ENCODE peak calls at places on chromosomes 12 and 14, in four cellular contexts. One of them, this sample, is unnamed.

GRCh38 chr12:89390802-89391673 is 38.7 kb upstream of the DUSP6 start:
- DNase-seq in IMR-90: peak; percentile 90
- DNase-seq in H1: no peak
- DNase-seq in H9: no peak
- DNase-seq in this sample: no peak

GRCh38 chr14:73786942-73787759 is 64.5 kb upstream of the PTGR2 start:
- DNase-seq in IMR-90: peak; percentile 35
- DNase-seq in H9: peak; percentile 56
- DNase-seq in H1: no peak
- DNase-seq in this sample: peak; percentile 61

GRCh38 chr12:22124987-22125386 is 79.0 kb downstream of the CMAS start:
- DNase-seq in H1: no peak
- DNase-seq in H9: no peak
- DNase-seq in IMR-90: no peak
- DNase-seq in this sample: no peak

GRCh38 chr12:132248439-132249157 is 80.8 kb downstream of the GALNT9 start:
- DNase-seq in H1: no peak
- DNase-seq in IMR-90: peak; percentile 36
- DNase-seq in H9: no peak
- DNase-seq in this sample: no peak

GRCh38 chr14:75399819-75400678 is 27.8 kb upstream of the JDP2 start:
- DNase-seq in H9: no peak
- DNase-seq in H1: no peak
- DNase-seq in IMR-90: no peak
- DNase-seq in this sample: peak; percentile 34

GRCh38 chr12:109695961-109696461 is 17.6 kb upstream of the FAM222A start:
- DNase-seq in H1: no peak
- DNase-seq in H9: no peak
- DNase-seq in IMR-90: no peak
- DNase-seq in this sample: no peak

GRCh38 chr14:61281186-61281676 is at the start of gene TMEM30B:
- DNase-seq in H9: peak; percentile 96
- DNase-seq in H1: peak; percentile 70
- DNase-seq in IMR-90: no peak
- DNase-seq in this sample: peak; percentile 89

GRCh38 chr12:56104815-56105476 is 587 bp downstream of the PA2G4 start:
- DNase-seq in IMR-90: no peak
- DNase-seq in H9: no peak
- DNase-seq in H1: no peak
- DNase-seq in this sample: peak; percentile 51

GRCh38 chr14:74867673-74868072 is 8.3 kb downstream of the PROX2 start:
- DNase-seq in H1: no peak
- DNase-seq in IMR-90: peak; percentile 28
- DNase-seq in H9: no peak
- DNase-seq in this sample: no peak

GRCh38 chr14:104594310-104595046 is 10.1 kb downstream of the TMEM179 start:
- DNase-seq in IMR-90: no peak
- DNase-seq in H1: no peak
- DNase-seq in H9: no peak
- DNase-seq in this sample: no peak

GRCh38 chr12:130161261-130162231 is 718 bp upstream of the FZD10 start:
- DNase-seq in H1: peak; percentile 59
- DNase-seq in H9: peak; percentile 89
- DNase-seq in IMR-90: no peak
- DNase-seq in this sample: peak; percentile 76

GRCh38 chr14:77593501-77593911 is 22.9 kb downstream of the SPTLC2 start:
- DNase-seq in H1: no peak
- DNase-seq in IMR-90: peak; percentile 60
- DNase-seq in H9: no peak
- DNase-seq in this sample: no peak

GRCh38 chr12:131250028-131250950 is 296.6 kb downstream of the ADGRD1 start:
- DNase-seq in H1: no peak
- DNase-seq in IMR-90: no peak
- DNase-seq in H9: no peak
- DNase-seq in this sample: no peak

GRCh38 chr14:80977103-80977728 is 21.8 kb downstream of the TSHR start:
- DNase-seq in IMR-90: no peak
- DNase-seq in H1: no peak
- DNase-seq in H9: no peak
- DNase-seq in this sample: peak; percentile 30

GRCh38 chr12:57489157-57489641 is 1.3 kb downstream of the MARS1 start:
- DNase-seq in H1: no peak
- DNase-seq in H9: no peak
- DNase-seq in IMR-90: peak; percentile 55
- DNase-seq in this sample: peak; percentile 39

GRCh38 chr12:64931321-64931720 is 106.9 kb downstream of the TBC1D30 start:
- DNase-seq in H1: no peak
- DNase-seq in IMR-90: no peak
- DNase-seq in H9: no peak
- DNase-seq in this sample: no peak

DNA sequence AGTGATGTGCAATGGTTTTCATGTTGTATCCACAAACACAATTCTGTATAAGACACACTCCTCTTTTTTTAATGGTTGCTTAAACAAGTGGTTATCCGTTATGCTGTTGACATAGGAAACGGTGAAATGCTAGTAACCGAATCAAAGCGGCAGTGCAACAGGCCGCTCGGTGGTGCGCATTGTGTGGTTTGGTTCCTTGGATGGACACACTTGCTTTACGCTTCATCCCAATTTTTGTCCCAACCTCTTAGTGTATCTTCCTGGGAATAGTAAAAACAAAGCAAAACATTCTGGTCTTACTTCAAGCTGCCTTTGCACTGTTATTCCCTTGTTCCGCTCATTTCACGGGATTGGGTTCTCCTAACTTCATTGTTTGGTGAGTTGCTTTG is 625 bp upstream of the PTGER2 start:
- DNase-seq in H9: no peak
- DNase-seq in H1: no peak
- DNase-seq in IMR-90: peak; percentile 44
- DNase-seq in this sample: no peak
- H3K27ac ChIP-seq in H9: no peak overlapping the region
- H3K27ac ChIP-seq in H1: no peak overlapping the region
- H3K27ac ChIP-seq in IMR-90: peak overlapping the region; percentile 86
- H3K27ac ChIP-seq in this sample: no peak overlapping the region

GRCh38 chr12:115761784-115762183 is 515.7 kb downstream of the MED13L start:
- DNase-seq in H9: no peak
- DNase-seq in IMR-90: no peak
- DNase-seq in H1: no peak
- DNase-seq in this sample: peak; percentile 10
- H4K5ac ChIP-seq in H9: no peak overlapping the region
- H4K5ac ChIP-seq in IMR-90: no peak overlapping the region
- H4K5ac ChIP-seq in H1: no peak overlapping the region
- H4K5ac ChIP-seq in this sample: no peak overlapping the region

GRCh38 chr12:62697893-62698292 is 231.3 kb downstream of the MON2 start:
- DNase-seq in H1: no peak
- DNase-seq in IMR-90: no peak
- DNase-seq in H9: no peak
- DNase-seq in this sample: no peak

GRCh38 chr12:62701492-62701891 is 233.5 kb downstream of the PPM1H start:
- DNase-seq in H1: no peak
- DNase-seq in IMR-90: no peak
- DNase-seq in H9: no peak
- DNase-seq in this sample: peak; percentile 52

GRCh38 chr12:62700091-62700490 is 233.5 kb downstream of the MON2 start:
- DNase-seq in H9: no peak
- DNase-seq in H1: no peak
- DNase-seq in IMR-90: peak; percentile 25
- DNase-seq in this sample: no peak

GRCh38 chr12:62695696-62696095 is 229.1 kb downstream of the MON2 start:
- DNase-seq in H1: no peak
- DNase-seq in H9: no peak
- DNase-seq in IMR-90: no peak
- DNase-seq in this sample: peak; percentile 88

GRCh38 chr12:62698701-62699101 is 232.1 kb downstream of the MON2 start:
- DNase-seq in H1: no peak
- DNase-seq in H9: no peak
- DNase-seq in IMR-90: peak; percentile 73
- DNase-seq in this sample: no peak
- H3K27ac ChIP-seq in H1: no peak overlapping the region
- H3K27ac ChIP-seq in H9: no peak overlapping the region
- H3K27ac ChIP-seq in IMR-90: no peak overlapping the region
- H3K27ac ChIP-seq in this sample: no peak overlapping the region

GRCh38 chr12:127623362-127623761 is 643.6 kb upstream of the TMEM132C start:
- DNase-seq in H1: no peak
- DNase-seq in H9: no peak
- DNase-seq in IMR-90: no peak
- DNase-seq in this sample: no peak

GRCh38 chr12:127621366-127621765 is 645.6 kb upstream of the TMEM132C start:
- DNase-seq in IMR-90: no peak
- DNase-seq in H9: no peak
- DNase-seq in H1: no peak
- DNase-seq in this sample: peak; percentile 42

GRCh38 chr12:127620956-127621355 is 646.0 kb upstream of the TMEM132C start:
- DNase-seq in IMR-90: no peak
- DNase-seq in H9: no peak
- DNase-seq in H1: no peak
- DNase-seq in this sample: peak; percentile 19

GRCh38 chr12:127625372-127625771 is 641.6 kb upstream of the TMEM132C start:
- DNase-seq in H1: no peak
- DNase-seq in H9: no peak
- DNase-seq in IMR-90: no peak
- DNase-seq in this sample: no peak

GRCh38 chr12:127619869-127620769 is 646.9 kb upstream of the TMEM132C start:
- DNase-seq in H1: no peak
- DNase-seq in IMR-90: no peak
- DNase-seq in H9: no peak
- DNase-seq in this sample: peak; percentile 58
- H4K5ac ChIP-seq in H1: no peak overlapping the region
- H4K5ac ChIP-seq in IMR-90: no peak overlapping the region
- H4K5ac ChIP-seq in H9: no peak overlapping the region
- H4K5ac ChIP-seq in this sample: no peak overlapping the region

DNA sequence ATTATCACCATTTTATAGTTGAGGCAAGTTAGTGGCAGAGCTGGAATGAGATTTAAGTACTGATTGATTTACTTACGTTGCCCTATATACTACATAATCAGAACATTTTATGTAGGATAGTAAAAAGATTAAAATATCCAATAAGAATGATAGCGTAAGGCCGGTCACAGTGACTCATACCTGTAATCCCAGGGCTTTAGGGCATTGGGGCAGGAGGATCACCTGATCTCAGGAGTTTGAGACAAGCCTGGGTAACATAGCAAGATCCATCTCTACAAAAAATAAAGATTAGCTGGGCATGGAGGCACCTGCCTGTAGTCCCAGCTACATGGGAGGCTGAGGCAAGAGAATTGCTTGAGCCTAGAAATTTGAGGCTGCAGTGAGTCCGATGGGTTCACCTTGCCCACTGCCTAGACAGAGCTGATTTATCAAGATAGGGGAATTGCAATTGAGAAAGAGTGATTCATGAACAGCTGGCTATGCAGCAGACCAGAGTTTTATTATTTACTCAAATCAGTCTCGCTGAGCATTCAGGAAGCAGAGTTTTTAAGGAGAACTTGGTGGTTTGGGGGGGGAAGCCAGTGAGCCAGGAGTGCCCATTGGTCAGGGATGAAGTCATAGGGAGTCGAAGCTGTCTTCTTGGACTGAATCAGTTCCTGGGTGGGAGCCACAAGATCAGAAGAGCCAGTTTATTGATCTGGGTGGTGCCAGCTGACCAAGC is 24.7 kb upstream of the SGPP1 start:
- DNase-seq in H1: no peak
- DNase-seq in H9: no peak
- DNase-seq in IMR-90: peak; percentile 58
- DNase-seq in this sample: no peak
- H3K27ac ChIP-seq in H1: no peak overlapping the region
- H3K27ac ChIP-seq in H9: no peak overlapping the region
- H3K27ac ChIP-seq in IMR-90: no peak overlapping the region
- H3K27ac ChIP-seq in this sample: no peak overlapping the region

DNA sequence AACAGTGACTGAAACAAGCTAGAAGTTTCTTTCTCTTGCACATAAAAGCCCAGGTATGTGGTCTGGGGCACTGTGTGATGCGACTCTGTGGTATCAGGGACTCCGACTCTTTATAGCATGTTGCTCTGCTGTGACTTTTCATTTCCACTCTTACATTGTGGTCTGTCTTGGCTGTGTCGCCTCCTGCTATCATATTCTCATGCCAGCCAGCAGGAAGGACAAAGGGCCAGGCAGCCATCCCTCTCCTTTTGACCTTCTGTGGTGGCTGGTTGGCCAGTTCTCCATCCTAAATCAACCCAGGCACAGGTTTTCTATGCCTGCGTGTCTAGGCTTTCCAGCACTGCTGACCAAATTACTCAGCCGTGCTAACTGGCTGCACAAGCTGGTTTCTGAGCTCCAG is 8.0 kb downstream of the ACAD10 start:
- DNase-seq in H9: no peak
- DNase-seq in IMR-90: no peak
- DNase-seq in H1: no peak
- DNase-seq in this sample: no peak
- H4K5ac ChIP-seq in H9: no peak overlapping the region
- H4K5ac ChIP-seq in IMR-90: no peak overlapping the region
- H4K5ac ChIP-seq in H1: no peak overlapping the region
- H4K5ac ChIP-seq in this sample: no peak overlapping the region

GRCh38 chr12:3045989-3046388 is 31.2 kb upstream of the TSPAN9 start:
- DNase-seq in H1: no peak
- DNase-seq in IMR-90: no peak
- DNase-seq in H9: no peak
- DNase-seq in this sample: no peak
- H3K27ac ChIP-seq in H1: no peak overlapping the region
- H3K27ac ChIP-seq in IMR-90: no peak overlapping the region
- H3K27ac ChIP-seq in H9: no peak overlapping the region
- H3K27ac ChIP-seq in this sample: no peak overlapping the region

DNA sequence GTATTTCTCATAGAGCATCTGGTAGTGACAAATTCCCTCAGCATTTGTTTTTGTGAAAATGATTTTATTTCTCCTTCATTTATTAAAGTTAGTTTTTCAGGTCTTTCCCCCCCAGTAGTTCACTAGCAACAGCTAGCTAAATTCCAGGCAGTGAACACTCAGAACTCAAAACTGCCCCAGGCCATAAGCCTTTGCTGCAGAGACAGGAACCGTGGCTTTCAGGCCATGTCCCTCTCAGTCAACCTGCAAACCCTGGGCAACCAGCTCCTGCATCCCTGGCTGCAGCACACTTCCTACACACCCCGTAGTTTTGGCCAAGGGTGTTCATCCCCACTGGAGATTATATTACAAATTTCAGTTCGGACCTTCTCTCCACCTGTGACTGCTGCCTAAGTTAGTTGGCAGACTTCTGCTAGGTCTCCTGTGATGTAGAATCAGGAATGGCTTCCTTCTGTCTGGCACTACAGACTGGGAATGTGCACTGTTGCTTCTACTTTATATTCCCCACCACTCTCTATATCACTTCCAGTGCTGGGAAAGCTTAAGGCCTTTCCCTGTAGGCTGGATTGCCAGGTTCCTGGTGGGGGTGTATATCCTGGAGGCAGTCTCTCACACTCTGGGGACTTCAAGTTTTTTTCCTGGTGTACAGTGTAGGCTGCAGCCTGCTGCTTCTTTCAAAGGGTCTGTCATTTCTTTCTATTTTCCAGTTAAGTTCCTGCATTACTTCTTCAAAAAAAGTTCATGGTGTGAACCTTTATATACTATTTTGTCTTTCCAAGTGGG is 924.4 kb upstream of the LRFN5 start:
- DNase-seq in H1: no peak
- DNase-seq in IMR-90: no peak
- DNase-seq in H9: no peak
- DNase-seq in this sample: peak; percentile 60
- H4K5ac ChIP-seq in H1: no peak overlapping the region
- H4K5ac ChIP-seq in IMR-90: no peak overlapping the region
- H4K5ac ChIP-seq in H9: no peak overlapping the region
- H4K5ac ChIP-seq in this sample: no peak overlapping the region